ENCODE peak calls at places on chromosomes 7 and 10, in six cellular contexts. H, A, R, X, P and B are unnamed samples. For H3K4me1 and H3K27me3, the result is how much of the 10 kb centered on the place peaks cover.

GRCh38 chr10:42962902-42963231 is 114.0 kb upstream of the RET start:
- DNase-seq in R (no peak), P (no peak), A (no peak), X (no peak), H (no peak), B (no peak)

GRCh38 chr10:75616874-75617478 is 185.6 kb downstream of the LRMDA start:
- DNase-seq in H (no peak), R (no peak), A (no peak), P (no peak), X (no peak), B (no peak)

GRCh38 chr7:79984210-79984609 is 150.4 kb upstream of the GNAI1 start:
- DNase-seq in P (no peak), H (peak), A (peak), X (no peak), R (no peak), B (no peak)

GRCh38 chr7:155998328-155998691 is 186.0 kb upstream of the SHH start:
- DNase-seq in A (no peak), R (no peak), X (no peak), P (no peak), H (no peak), B (no peak)

GRCh38 chr10:98885380-98885779 is 350.3 kb downstream of the HPSE2 start:
- DNase-seq in X (no peak), H (no peak), A (no peak), R (no peak), P (no peak), B (no peak)

GRCh38 chr10:128892005-128892404 is 575.0 kb upstream of the MGMT start:
- DNase-seq in R (no peak), A (no peak), X (no peak), H (no peak), P (no peak), B (no peak)

GRCh38 chr7:110856704-110857103 is 234.2 kb upstream of the LRRN3 start:
- DNase-seq in A (no peak), H (no peak), P (no peak), R (peak), X (no peak), B (peak)

GRCh38 chr7:80307251-80307856 is 172.7 kb downstream of the GNAI1 start:
- DNase-seq in X (peak), H (peak), R (no peak), P (no peak), A (peak), B (peak)

GRCh38 chr10:94008526-94008925 is 14.8 kb downstream of the PLCE1 start:
- DNase-seq in R (no peak), P (no peak), X (no peak), A (no peak), H (no peak), B (no peak)

GRCh38 chr10:37495415-37495814 is 362.0 kb downstream of the ZNF248 start:
- DNase-seq in X (no peak), R (no peak), P (peak), H (peak), A (no peak), B (peak)

GRCh38 chr7:81399461-81399860 is 370.4 kb downstream of the HGF start:
- DNase-seq in P (no peak), A (peak), R (no peak), X (no peak), H (no peak), B (no peak)

GRCh38 chr10:34319197-34319846 is 495.8 kb downstream of the PARD3 start:
- DNase-seq in X (peak), H (peak), P (no peak), R (peak), A (peak), B (peak)

GRCh38 chr10:59536576-59537014 is 173.1 kb downstream of the SLC16A9 start:
- DNase-seq in H (no peak), A (peak), X (peak), P (no peak), R (no peak), B (no peak)

GRCh38 chr7:127390186-127390816 is 2.2 kb downstream of the ZNF800 start:
- DNase-seq in A (no peak), X (no peak), P (no peak), R (no peak), H (no peak), B (no peak)
- H3K9ac ChIP-seq in A (no peak), X (peak), P (no peak), R (no peak), H (peak), B (peak)

GRCh38 chr7:151011097-151011409 is 13.2 kb downstream of the ATG9B start:
- DNase-seq in R (no peak), P (no peak), A (no peak), H (no peak), X (no peak), B (no peak)
- H3K4me1 ChIP-seq in R (half or more), P (under half), A (under half), H (under half), X (under half), B (under half)

GRCh38 chr7:50391386-50391785 is 58.8 kb downstream of the FIGNL1 start:
- DNase-seq in X (no peak), A (no peak), R (no peak), H (no peak), P (no peak), B (no peak)
- H3K27me3 ChIP-seq in X (under half), A (under half), R (under half), H (under half), P (under half), B (under half)

GRCh38 chr10:73857446-73857845 is 16.9 kb downstream of the CAMK2G start:
- DNase-seq in R (no peak), P (no peak), H (no peak), A (peak), X (no peak), B (peak)
- H3K9ac ChIP-seq in R (no peak), P (no peak), H (no peak), A (no peak), X (no peak), B (no peak)

GRCh38 chr10:130141038-130141437 is 4.8 kb downstream of the GLRX3 start:
- DNase-seq in A (no peak), H (no peak), P (no peak), R (no peak), X (no peak), B (no peak)
- H3K4me1 ChIP-seq in A (under half), H (under half), P (under half), R (under half), X (under half), B (under half)